ENCODE peak calls at places on chromosomes 5 and 9, in six cellular contexts. One of them, this sample, is unnamed.

GRCh38 chr5:145887976-145888574 is 15.3 kb upstream of the GRXCR2 start:
- DNase-seq in T-helper 22 cell: no peak
- DNase-seq in HS-5: peak
- DNase-seq in SW480: peak
- DNase-seq in heart left ventricle: no peak
- DNase-seq in activated naive CD4-positive, alpha-beta T cell treated with anti-CD3 and anti-CD28 coated beads for 36 hours: no peak
- DNase-seq in this sample: no peak

GRCh38 chr9:124708633-124709032 is 62.5 kb downstream of the NR6A1 start:
- DNase-seq in heart left ventricle: no peak
- DNase-seq in SW480: no peak
- DNase-seq in T-helper 22 cell: no peak
- DNase-seq in HS-5: no peak
- DNase-seq in activated naive CD4-positive, alpha-beta T cell treated with anti-CD3 and anti-CD28 coated beads for 36 hours: no peak
- DNase-seq in this sample: no peak

GRCh38 chr5:95641803-95642220 is 4.8 kb upstream of the RFESD start:
- DNase-seq in T-helper 22 cell: no peak
- DNase-seq in activated naive CD4-positive, alpha-beta T cell treated with anti-CD3 and anti-CD28 coated beads for 36 hours: no peak
- DNase-seq in SW480: no peak
- DNase-seq in HS-5: no peak
- DNase-seq in heart left ventricle: no peak
- DNase-seq in this sample: no peak

GRCh38 chr5:180622910-180623309 is 26.5 kb downstream of the FLT4 start:
- DNase-seq in activated naive CD4-positive, alpha-beta T cell treated with anti-CD3 and anti-CD28 coated beads for 36 hours: no peak
- DNase-seq in SW480: no peak
- DNase-seq in HS-5: no peak
- DNase-seq in T-helper 22 cell: no peak
- DNase-seq in heart left ventricle: no peak
- DNase-seq in this sample: no peak

GRCh38 chr5:28301676-28302075 is 1263.3 kb upstream of the CDH9 start:
- DNase-seq in T-helper 22 cell: no peak
- DNase-seq in heart left ventricle: no peak
- DNase-seq in HS-5: peak
- DNase-seq in SW480: no peak
- DNase-seq in activated naive CD4-positive, alpha-beta T cell treated with anti-CD3 and anti-CD28 coated beads for 36 hours: no peak
- DNase-seq in this sample: no peak

GRCh38 chr5:31412324-31412723 is 119.6 kb downstream of the DROSHA start:
- DNase-seq in T-helper 22 cell: no peak
- DNase-seq in heart left ventricle: no peak
- DNase-seq in HS-5: no peak
- DNase-seq in SW480: no peak
- DNase-seq in activated naive CD4-positive, alpha-beta T cell treated with anti-CD3 and anti-CD28 coated beads for 36 hours: no peak
- DNase-seq in this sample: no peak

GRCh38 chr9:120909904-120910303 is 16.7 kb downstream of the TRAF1 start:
- DNase-seq in T-helper 22 cell: peak
- DNase-seq in heart left ventricle: no peak
- DNase-seq in activated naive CD4-positive, alpha-beta T cell treated with anti-CD3 and anti-CD28 coated beads for 36 hours: peak
- DNase-seq in SW480: peak
- DNase-seq in HS-5: no peak
- DNase-seq in this sample: no peak

GRCh38 chr5:88438006-88438405 is 169.4 kb upstream of the TMEM161B start:
- DNase-seq in activated naive CD4-positive, alpha-beta T cell treated with anti-CD3 and anti-CD28 coated beads for 36 hours: no peak
- DNase-seq in T-helper 22 cell: no peak
- DNase-seq in SW480: peak
- DNase-seq in heart left ventricle: no peak
- DNase-seq in HS-5: peak
- DNase-seq in this sample: no peak

GRCh38 chr9:91181541-91181940 is 180.2 kb downstream of the AUH start:
- DNase-seq in T-helper 22 cell: no peak
- DNase-seq in activated naive CD4-positive, alpha-beta T cell treated with anti-CD3 and anti-CD28 coated beads for 36 hours: no peak
- DNase-seq in heart left ventricle: no peak
- DNase-seq in HS-5: no peak
- DNase-seq in SW480: no peak
- DNase-seq in this sample: no peak

GRCh38 chr9:134055981-134056461 is 11.8 kb downstream of the BRD3 start:
- DNase-seq in T-helper 22 cell: no peak
- DNase-seq in HS-5: no peak
- DNase-seq in activated naive CD4-positive, alpha-beta T cell treated with anti-CD3 and anti-CD28 coated beads for 36 hours: no peak
- DNase-seq in SW480: peak
- DNase-seq in heart left ventricle: peak
- DNase-seq in this sample: peak